ENCODE peak calls at places on chromosomes 16 and 17, in eight cellular contexts. One of them, this sample, is unnamed.

GRCh38 chr16:68800257-68800875 is 43.0 kb upstream of the TANGO6 start:
- DNase-seq in CD8-positive, alpha-beta T cell: peak
- DNase-seq in AG04450: peak
- DNase-seq in neural progenitor cell: peak
- DNase-seq in endodermal cell: peak
- DNase-seq in tibial artery: no peak
- DNase-seq in gastrocnemius medialis: no peak
- DNase-seq in tibial nerve: peak
- DNase-seq in this sample: peak

GRCh38 chr17:71535311-71535710 is 585.5 kb upstream of the SOX9 start:
- DNase-seq in CD8-positive, alpha-beta T cell: no peak
- DNase-seq in AG04450: no peak
- DNase-seq in neural progenitor cell: no peak
- DNase-seq in endodermal cell: no peak
- DNase-seq in tibial artery: no peak
- DNase-seq in gastrocnemius medialis: no peak
- DNase-seq in tibial nerve: no peak
- DNase-seq in this sample: no peak

GRCh38 chr16:8474576-8474975 is 115.7 kb downstream of the TMEM114 start:
- DNase-seq in CD8-positive, alpha-beta T cell: no peak
- DNase-seq in AG04450: no peak
- DNase-seq in neural progenitor cell: no peak
- DNase-seq in endodermal cell: peak
- DNase-seq in tibial artery: no peak
- DNase-seq in gastrocnemius medialis: no peak
- DNase-seq in tibial nerve: no peak
- DNase-seq in this sample: no peak

GRCh38 chr16:51994597-51994996 is 552.3 kb downstream of the TOX3 start:
- DNase-seq in CD8-positive, alpha-beta T cell: no peak
- DNase-seq in AG04450: no peak
- DNase-seq in neural progenitor cell: no peak
- DNase-seq in endodermal cell: no peak
- DNase-seq in tibial artery: no peak
- DNase-seq in gastrocnemius medialis: no peak
- DNase-seq in tibial nerve: no peak
- DNase-seq in this sample: peak

GRCh38 chr16:87420401-87421368 is 28.5 kb downstream of the MAP1LC3B start:
- DNase-seq in CD8-positive, alpha-beta T cell: no peak
- DNase-seq in AG04450: no peak
- DNase-seq in neural progenitor cell: no peak
- DNase-seq in endodermal cell: no peak
- DNase-seq in tibial artery: no peak
- DNase-seq in gastrocnemius medialis: no peak
- DNase-seq in tibial nerve: no peak
- DNase-seq in this sample: no peak

GRCh38 chr17:57132663-57133062 is 47.6 kb downstream of the AKAP1 start:
- DNase-seq in CD8-positive, alpha-beta T cell: no peak
- DNase-seq in AG04450: no peak
- DNase-seq in neural progenitor cell: peak
- DNase-seq in endodermal cell: no peak
- DNase-seq in tibial artery: no peak
- DNase-seq in gastrocnemius medialis: no peak
- DNase-seq in tibial nerve: no peak
- DNase-seq in this sample: no peak

GRCh38 chr17:34370997-34371395 is 8.0 kb upstream of the CCL1 start:
- DNase-seq in CD8-positive, alpha-beta T cell: no peak
- DNase-seq in AG04450: no peak
- DNase-seq in neural progenitor cell: no peak
- DNase-seq in endodermal cell: peak
- DNase-seq in tibial artery: no peak
- DNase-seq in gastrocnemius medialis: no peak
- DNase-seq in tibial nerve: no peak
- DNase-seq in this sample: peak

GRCh38 chr17:72530409-72530808 is 409.6 kb downstream of the SOX9 start:
- DNase-seq in CD8-positive, alpha-beta T cell: no peak
- DNase-seq in AG04450: no peak
- DNase-seq in neural progenitor cell: no peak
- DNase-seq in endodermal cell: no peak
- DNase-seq in tibial artery: no peak
- DNase-seq in gastrocnemius medialis: no peak
- DNase-seq in tibial nerve: no peak
- DNase-seq in this sample: no peak

GRCh38 chr17:41464173-41464572 is 3.0 kb downstream of the KRT32 start:
- DNase-seq in CD8-positive, alpha-beta T cell: no peak
- DNase-seq in AG04450: no peak
- DNase-seq in neural progenitor cell: no peak
- DNase-seq in endodermal cell: no peak
- DNase-seq in tibial artery: no peak
- DNase-seq in gastrocnemius medialis: no peak
- DNase-seq in tibial nerve: no peak
- DNase-seq in this sample: no peak

GRCh38 chr16:46962629-46963028 is 10.8 kb downstream of the DNAJA2 start:
- DNase-seq in CD8-positive, alpha-beta T cell: no peak
- DNase-seq in AG04450: no peak
- DNase-seq in neural progenitor cell: no peak
- DNase-seq in endodermal cell: no peak
- DNase-seq in tibial artery: no peak
- DNase-seq in gastrocnemius medialis: no peak
- DNase-seq in tibial nerve: no peak
- DNase-seq in this sample: no peak

GRCh38 chr17:82798752-82799151 is 41.1 kb downstream of the ZNF750 start:
- DNase-seq in CD8-positive, alpha-beta T cell: no peak
- DNase-seq in AG04450: no peak
- DNase-seq in neural progenitor cell: no peak
- DNase-seq in endodermal cell: no peak
- DNase-seq in tibial artery: no peak
- DNase-seq in gastrocnemius medialis: no peak
- DNase-seq in tibial nerve: no peak
- DNase-seq in this sample: no peak

GRCh38 chr17:21132428-21132827 is 5.7 kb downstream of the DHRS7B start:
- DNase-seq in CD8-positive, alpha-beta T cell: no peak
- DNase-seq in AG04450: no peak
- DNase-seq in neural progenitor cell: no peak
- DNase-seq in endodermal cell: no peak
- DNase-seq in tibial artery: no peak
- DNase-seq in gastrocnemius medialis: peak
- DNase-seq in tibial nerve: no peak
- DNase-seq in this sample: no peak

GRCh38 chr17:79022507-79022991 is 1.4 kb upstream of the C1QTNF1 start:
- DNase-seq in CD8-positive, alpha-beta T cell: no peak
- DNase-seq in AG04450: no peak
- DNase-seq in neural progenitor cell: no peak
- DNase-seq in endodermal cell: peak
- DNase-seq in tibial artery: peak
- DNase-seq in gastrocnemius medialis: peak
- DNase-seq in tibial nerve: no peak
- DNase-seq in this sample: no peak

GRCh38 chr16:12433691-12434390 is 369.8 kb downstream of the CPPED1 start:
- DNase-seq in CD8-positive, alpha-beta T cell: no peak
- DNase-seq in AG04450: no peak
- DNase-seq in neural progenitor cell: no peak
- DNase-seq in endodermal cell: no peak
- DNase-seq in tibial artery: no peak
- DNase-seq in gastrocnemius medialis: no peak
- DNase-seq in tibial nerve: no peak
- DNase-seq in this sample: no peak

DNA sequence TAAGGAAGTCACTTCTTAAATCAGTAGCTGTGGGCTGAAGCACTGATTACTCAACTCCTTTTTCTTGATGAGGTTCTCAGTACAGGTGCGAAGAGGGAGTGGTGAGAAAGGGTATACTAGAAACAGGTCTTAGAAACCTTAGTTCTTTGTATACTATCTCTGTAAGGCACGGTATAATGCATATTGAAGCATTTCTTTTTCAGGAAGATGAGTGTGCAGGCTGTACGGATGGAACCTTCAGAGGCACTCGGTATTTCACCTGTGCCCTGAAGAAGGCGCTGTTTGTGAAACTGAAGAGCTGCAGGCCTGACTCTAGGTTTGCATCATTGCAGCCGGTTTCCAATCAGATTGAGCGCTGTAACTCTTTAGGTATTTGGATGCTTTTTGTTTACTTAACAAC is 39.2 kb downstream of the CYLD start:
- DNase-seq in CD8-positive, alpha-beta T cell: no peak
- DNase-seq in AG04450: no peak
- DNase-seq in neural progenitor cell: peak
- DNase-seq in endodermal cell: peak
- DNase-seq in tibial artery: no peak
- DNase-seq in gastrocnemius medialis: no peak
- DNase-seq in tibial nerve: no peak
- DNase-seq in this sample: no peak
- TF ChIP-seq CTCF in CD8-positive, alpha-beta T cell: no peak
- TF ChIP-seq CTCF in AG04450: peak
- TF ChIP-seq CTCF in neural progenitor cell: peak
- TF ChIP-seq CTCF in endodermal cell: peak
- TF ChIP-seq CTCF in tibial artery: no peak
- TF ChIP-seq CTCF in gastrocnemius medialis: no peak
- TF ChIP-seq CTCF in tibial nerve: no peak
- TF ChIP-seq CTCF in this sample: no peak

GRCh38 chr17:1002771-1003555 is 6.0 kb downstream of the TIMM22 start:
- DNase-seq in CD8-positive, alpha-beta T cell: no peak
- DNase-seq in AG04450: peak
- DNase-seq in neural progenitor cell: no peak
- DNase-seq in endodermal cell: no peak
- DNase-seq in tibial artery: no peak
- DNase-seq in gastrocnemius medialis: no peak
- DNase-seq in tibial nerve: no peak
- DNase-seq in this sample: no peak
- H3K27ac ChIP-seq in CD8-positive, alpha-beta T cell: no peak
- H3K27ac ChIP-seq in AG04450: peak
- H3K27ac ChIP-seq in neural progenitor cell: no peak
- H3K27ac ChIP-seq in endodermal cell: no peak
- H3K27ac ChIP-seq in tibial artery: peak
- H3K27ac ChIP-seq in gastrocnemius medialis: peak
- H3K27ac ChIP-seq in tibial nerve: peak
- H3K27ac ChIP-seq in this sample: peak

GRCh38 chr17:74457820-74458166 is 8.6 kb upstream of the CD300A start:
- DNase-seq in CD8-positive, alpha-beta T cell: no peak
- DNase-seq in AG04450: no peak
- DNase-seq in neural progenitor cell: no peak
- DNase-seq in endodermal cell: no peak
- DNase-seq in tibial artery: no peak
- DNase-seq in gastrocnemius medialis: no peak
- DNase-seq in tibial nerve: no peak
- DNase-seq in this sample: no peak
- TF ChIP-seq CTCF in CD8-positive, alpha-beta T cell: peak
- TF ChIP-seq CTCF in AG04450: no peak
- TF ChIP-seq CTCF in neural progenitor cell: no peak
- TF ChIP-seq CTCF in endodermal cell: no peak
- TF ChIP-seq CTCF in tibial artery: no peak
- TF ChIP-seq CTCF in gastrocnemius medialis: peak
- TF ChIP-seq CTCF in tibial nerve: no peak
- TF ChIP-seq CTCF in this sample: peak

GRCh38 chr17:81251943-81252301 is 12.8 kb downstream of the NDUFAF8 start:
- DNase-seq in CD8-positive, alpha-beta T cell: no peak
- DNase-seq in AG04450: no peak
- DNase-seq in neural progenitor cell: no peak
- DNase-seq in endodermal cell: no peak
- DNase-seq in tibial artery: no peak
- DNase-seq in gastrocnemius medialis: no peak
- DNase-seq in tibial nerve: no peak
- DNase-seq in this sample: no peak
- H3K27ac ChIP-seq in CD8-positive, alpha-beta T cell: no peak
- H3K27ac ChIP-seq in AG04450: no peak
- H3K27ac ChIP-seq in neural progenitor cell: no peak
- H3K27ac ChIP-seq in endodermal cell: peak
- H3K27ac ChIP-seq in tibial artery: no peak
- H3K27ac ChIP-seq in gastrocnemius medialis: no peak
- H3K27ac ChIP-seq in tibial nerve: no peak
- H3K27ac ChIP-seq in this sample: peak

GRCh38 chr17:3966720-3967363 is 2.6 kb upstream of the ATP2A3 start:
- DNase-seq in CD8-positive, alpha-beta T cell: no peak
- DNase-seq in AG04450: no peak
- DNase-seq in neural progenitor cell: no peak
- DNase-seq in endodermal cell: no peak
- DNase-seq in tibial artery: no peak
- DNase-seq in gastrocnemius medialis: no peak
- DNase-seq in tibial nerve: no peak
- DNase-seq in this sample: no peak
- TF ChIP-seq CTCF in CD8-positive, alpha-beta T cell: no peak
- TF ChIP-seq CTCF in AG04450: no peak
- TF ChIP-seq CTCF in neural progenitor cell: no peak
- TF ChIP-seq CTCF in endodermal cell: no peak
- TF ChIP-seq CTCF in tibial artery: no peak
- TF ChIP-seq CTCF in gastrocnemius medialis: no peak
- TF ChIP-seq CTCF in tibial nerve: no peak
- TF ChIP-seq CTCF in this sample: no peak

DNA sequence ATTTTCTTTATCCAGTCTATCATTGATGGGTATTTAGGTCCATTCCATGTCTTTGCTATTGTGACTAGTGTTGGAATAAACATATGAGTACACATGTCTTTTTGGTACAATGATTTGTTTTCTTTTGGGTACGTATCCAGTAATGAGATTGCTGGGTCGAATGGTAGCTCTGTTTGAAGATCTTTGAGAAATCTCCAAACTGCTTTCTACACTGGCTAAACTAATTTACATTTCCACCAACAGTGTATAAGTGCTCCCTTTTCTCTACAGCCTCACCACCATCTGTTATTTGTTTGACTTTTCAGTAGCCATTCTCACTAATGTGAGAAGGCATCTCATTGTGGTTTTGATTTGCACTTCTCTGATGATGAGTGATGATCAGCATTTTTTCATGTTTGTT is 103.7 kb downstream of the GOSR1 start:
- DNase-seq in CD8-positive, alpha-beta T cell: no peak
- DNase-seq in AG04450: no peak
- DNase-seq in neural progenitor cell: no peak
- DNase-seq in endodermal cell: no peak
- DNase-seq in tibial artery: no peak
- DNase-seq in gastrocnemius medialis: no peak
- DNase-seq in tibial nerve: no peak
- DNase-seq in this sample: no peak
- H3K27ac ChIP-seq in CD8-positive, alpha-beta T cell: no peak
- H3K27ac ChIP-seq in AG04450: no peak
- H3K27ac ChIP-seq in neural progenitor cell: no peak
- H3K27ac ChIP-seq in endodermal cell: no peak
- H3K27ac ChIP-seq in tibial artery: no peak
- H3K27ac ChIP-seq in gastrocnemius medialis: no peak
- H3K27ac ChIP-seq in tibial nerve: no peak
- H3K27ac ChIP-seq in this sample: no peak

This sample was measured in RWPE1.